ENCODE peak calls at places on chromosomes 12 and 14, in six cellular contexts. One of them, this sample, is unnamed.

GRCh38 chr12:21483531-21483930 is 17.9 kb downstream of the RECQL start:
- DNase-seq in keratinocyte: no peak
- DNase-seq in adipocyte: no peak
- DNase-seq in prostate gland: no peak
- DNase-seq in IMR-90: no peak
- DNase-seq in neural progenitor cell: no peak
- DNase-seq in this sample: no peak

GRCh38 chr12:123264642-123265041 is 7.0 kb downstream of the CDK2AP1 start:
- DNase-seq in prostate gland: no peak
- DNase-seq in IMR-90: no peak
- DNase-seq in adipocyte: no peak
- DNase-seq in neural progenitor cell: peak; percentile 66
- DNase-seq in keratinocyte: no peak
- DNase-seq in this sample: no peak

GRCh38 chr12:117818400-117818799 is 150.4 kb downstream of the KSR2 start:
- DNase-seq in adipocyte: no peak
- DNase-seq in IMR-90: no peak
- DNase-seq in neural progenitor cell: peak; percentile 71
- DNase-seq in prostate gland: peak; percentile 24
- DNase-seq in keratinocyte: no peak
- DNase-seq in this sample: no peak

GRCh38 chr12:65525501-65526141 is 247.1 kb downstream of the MSRB3 start:
- DNase-seq in neural progenitor cell: no peak
- DNase-seq in adipocyte: peak; percentile 59
- DNase-seq in IMR-90: peak; percentile 85
- DNase-seq in prostate gland: no peak
- DNase-seq in keratinocyte: peak; percentile 83
- DNase-seq in this sample: no peak

GRCh38 chr12:98002887-98003493 is 512.4 kb upstream of the TMPO start:
- DNase-seq in neural progenitor cell: peak; percentile 77
- DNase-seq in keratinocyte: no peak
- DNase-seq in prostate gland: peak; percentile 46
- DNase-seq in IMR-90: peak; percentile 1
- DNase-seq in adipocyte: peak; percentile 0
- DNase-seq in this sample: peak; percentile 33

GRCh38 chr12:116370004-116370404 is 92.5 kb upstream of the MED13L start:
- DNase-seq in keratinocyte: no peak
- DNase-seq in neural progenitor cell: no peak
- DNase-seq in IMR-90: peak; percentile 83
- DNase-seq in prostate gland: no peak
- DNase-seq in adipocyte: peak; percentile 57
- DNase-seq in this sample: no peak

GRCh38 chr12:59871779-59872178 is 275.9 kb downstream of the SLC16A7 start:
- DNase-seq in keratinocyte: no peak
- DNase-seq in prostate gland: no peak
- DNase-seq in IMR-90: no peak
- DNase-seq in neural progenitor cell: no peak
- DNase-seq in adipocyte: no peak
- DNase-seq in this sample: no peak

GRCh38 chr12:102478416-102479098 is 1.8 kb downstream of the IGF1 start:
- DNase-seq in neural progenitor cell: peak; percentile 64
- DNase-seq in keratinocyte: no peak
- DNase-seq in prostate gland: no peak
- DNase-seq in adipocyte: no peak
- DNase-seq in IMR-90: no peak
- DNase-seq in this sample: peak; percentile 28

GRCh38 chr12:65875635-65876034 is 51.4 kb downstream of the HMGA2 start:
- DNase-seq in adipocyte: peak; percentile 52
- DNase-seq in neural progenitor cell: no peak
- DNase-seq in keratinocyte: no peak
- DNase-seq in IMR-90: peak; percentile 69
- DNase-seq in prostate gland: no peak
- DNase-seq in this sample: no peak

GRCh38 chr12:57452181-57452936 is 2.7 kb upstream of the INHBE start:
- DNase-seq in adipocyte: peak; percentile 67
- DNase-seq in prostate gland: no peak
- DNase-seq in IMR-90: peak; percentile 97
- DNase-seq in neural progenitor cell: no peak
- DNase-seq in keratinocyte: no peak
- DNase-seq in this sample: no peak

GRCh38 chr12:12600659-12601058 is 11.0 kb upstream of the CREBL2 start:
- DNase-seq in prostate gland: no peak
- DNase-seq in adipocyte: no peak
- DNase-seq in IMR-90: no peak
- DNase-seq in keratinocyte: no peak
- DNase-seq in neural progenitor cell: no peak
- DNase-seq in this sample: no peak

GRCh38 chr12:132665149-132665491 is 22.0 kb downstream of the POLE start:
- DNase-seq in adipocyte: no peak
- DNase-seq in prostate gland: no peak
- DNase-seq in neural progenitor cell: no peak
- DNase-seq in IMR-90: no peak
- DNase-seq in keratinocyte: no peak
- DNase-seq in this sample: no peak

GRCh38 chr14:62662811-62663477 is 382.3 kb downstream of the KCNH5 start:
- DNase-seq in neural progenitor cell: peak; percentile 55
- DNase-seq in adipocyte: peak; percentile 15
- DNase-seq in prostate gland: no peak
- DNase-seq in IMR-90: peak; percentile 4
- DNase-seq in keratinocyte: no peak
- DNase-seq in this sample: no peak

GRCh38 chr12:81078469-81079196 is 754 bp downstream of the ACSS3 start:
- DNase-seq in neural progenitor cell: peak; percentile 31
- DNase-seq in adipocyte: peak; percentile 56
- DNase-seq in keratinocyte: no peak
- DNase-seq in IMR-90: peak; percentile 46
- DNase-seq in prostate gland: peak; percentile 10
- DNase-seq in this sample: no peak

GRCh38 chr12:65823481-65824313 is 586 bp upstream of the HMGA2 start:
- DNase-seq in IMR-90: peak; percentile 58
- DNase-seq in neural progenitor cell: peak; percentile 84
- DNase-seq in adipocyte: peak; percentile 87
- DNase-seq in keratinocyte: no peak
- DNase-seq in prostate gland: peak; percentile 6
- DNase-seq in this sample: peak; percentile 70

GRCh38 chr12:80622271-80622670 is 85.2 kb upstream of the MYF6 start:
- DNase-seq in adipocyte: no peak
- DNase-seq in neural progenitor cell: peak; percentile 14
- DNase-seq in prostate gland: no peak
- DNase-seq in IMR-90: no peak
- DNase-seq in keratinocyte: no peak
- DNase-seq in this sample: no peak

GRCh38 chr14:55158412-55158811 is 29.4 kb downstream of the LGALS3 start:
- DNase-seq in adipocyte: no peak
- DNase-seq in keratinocyte: no peak
- DNase-seq in neural progenitor cell: no peak
- DNase-seq in IMR-90: no peak
- DNase-seq in prostate gland: no peak
- DNase-seq in this sample: no peak

GRCh38 chr12:123099556-123100192 is 51.2 kb downstream of the PITPNM2 start:
- DNase-seq in IMR-90: no peak
- DNase-seq in prostate gland: no peak
- DNase-seq in neural progenitor cell: no peak
- DNase-seq in adipocyte: no peak
- DNase-seq in keratinocyte: no peak
- DNase-seq in this sample: no peak

DNA sequence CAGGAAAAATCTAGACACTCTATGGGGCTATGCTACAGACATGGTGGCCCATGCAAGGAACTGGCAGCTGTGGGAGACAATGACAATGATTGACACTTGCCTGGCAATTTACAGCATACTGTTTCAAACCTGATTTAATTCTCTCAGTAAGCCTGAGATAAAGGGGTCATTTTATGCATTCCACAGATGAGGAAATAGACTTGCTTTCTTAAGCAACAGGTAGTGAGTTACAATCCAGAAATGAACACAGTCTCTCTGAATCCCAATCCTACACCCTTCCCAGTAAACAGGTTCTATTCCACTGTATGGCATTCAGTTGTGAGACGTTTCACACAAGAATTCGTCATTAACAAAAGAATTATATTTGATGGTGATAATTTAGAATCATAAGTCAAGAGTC is 15.5 kb upstream of the PCNX1 start:
- DNase-seq in keratinocyte: no peak
- DNase-seq in IMR-90: no peak
- DNase-seq in adipocyte: no peak
- DNase-seq in neural progenitor cell: no peak
- DNase-seq in prostate gland: no peak
- DNase-seq in this sample: no peak
- H3K4me1 ChIP-seq in keratinocyte: peaks cover 27% of the 10 kb centered on the region
- H3K4me1 ChIP-seq in IMR-90: peaks cover 12% of the 10 kb centered on the region
- H3K4me1 ChIP-seq in adipocyte: peaks cover 35% of the 10 kb centered on the region
- H3K4me1 ChIP-seq in neural progenitor cell: no peaks in the 10 kb centered on the region
- H3K4me1 ChIP-seq in prostate gland: no peaks in the 10 kb centered on the region
- H3K4me1 ChIP-seq in this sample: peaks cover 6% of the 10 kb centered on the region

GRCh38 chr14:68781161-68782021 is 11.5 kb downstream of the ZFP36L1 start:
- DNase-seq in prostate gland: no peak
- DNase-seq in neural progenitor cell: no peak
- DNase-seq in keratinocyte: no peak
- DNase-seq in adipocyte: no peak
- DNase-seq in IMR-90: no peak
- DNase-seq in this sample: peak; percentile 72

GRCh38 chr14:68780358-68781160 is 12.3 kb downstream of the ZFP36L1 start:
- DNase-seq in prostate gland: no peak
- DNase-seq in IMR-90: peak; percentile 62
- DNase-seq in adipocyte: peak; percentile 63
- DNase-seq in neural progenitor cell: peak; percentile 51
- DNase-seq in keratinocyte: no peak
- DNase-seq in this sample: peak; percentile 66

GRCh38 chr14:68784298-68784910 is 8.5 kb downstream of the ZFP36L1 start:
- DNase-seq in adipocyte: peak; percentile 14
- DNase-seq in keratinocyte: no peak
- DNase-seq in IMR-90: no peak
- DNase-seq in prostate gland: no peak
- DNase-seq in neural progenitor cell: no peak
- DNase-seq in this sample: peak; percentile 81

GRCh38 chr14:68783408-68784297 is 9.2 kb downstream of the ZFP36L1 start:
- DNase-seq in prostate gland: no peak
- DNase-seq in keratinocyte: no peak
- DNase-seq in adipocyte: no peak
- DNase-seq in neural progenitor cell: no peak
- DNase-seq in IMR-90: no peak
- DNase-seq in this sample: peak; percentile 71

DNA sequence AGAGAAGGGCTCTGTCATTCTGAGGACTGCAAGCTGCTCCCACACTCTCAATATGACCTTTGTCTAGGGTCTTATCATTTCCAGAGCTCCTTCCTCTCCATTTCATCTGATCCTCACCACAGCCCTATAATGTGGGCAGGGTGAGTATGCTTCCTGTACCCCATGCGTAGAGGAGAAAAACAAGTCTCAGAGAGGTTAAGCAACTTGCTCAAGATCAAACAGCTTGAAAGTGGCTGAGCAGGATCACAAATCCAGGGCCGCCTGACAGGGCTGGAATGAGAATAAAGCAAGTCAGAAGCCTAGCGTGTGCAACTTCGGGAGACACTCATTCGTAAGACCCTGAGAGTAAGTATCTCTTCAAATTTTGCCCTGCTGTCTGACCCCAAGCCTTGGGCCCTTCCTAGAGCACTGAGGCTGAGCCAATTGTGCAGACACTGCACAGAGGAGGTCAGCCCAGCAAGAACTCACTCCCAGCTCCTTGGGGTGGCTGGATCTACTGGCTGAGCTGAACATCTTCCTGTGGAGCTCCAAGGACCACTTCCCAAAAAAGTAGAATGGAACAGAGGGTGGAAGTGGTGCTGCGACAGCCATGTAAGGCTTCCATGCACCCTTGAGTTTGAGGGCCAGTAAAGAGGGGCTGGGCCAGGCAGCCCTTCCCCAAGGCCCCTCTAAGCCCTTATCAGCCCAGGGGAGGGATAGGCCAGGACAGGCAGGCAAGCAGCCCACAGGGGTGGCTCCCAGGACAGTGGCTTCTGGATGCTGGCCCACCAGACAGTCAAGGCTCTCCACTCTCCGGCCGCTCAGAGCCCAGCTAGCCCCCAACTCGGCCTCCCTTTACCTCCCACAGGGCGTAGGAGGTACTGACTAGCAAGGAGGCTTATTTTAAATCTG is 10.5 kb downstream of the ZFP36L1 start:
- DNase-seq in keratinocyte: no peak
- DNase-seq in IMR-90: no peak
- DNase-seq in prostate gland: no peak
- DNase-seq in neural progenitor cell: no peak
- DNase-seq in adipocyte: no peak
- DNase-seq in this sample: peak; percentile 24
- H3K4me1 ChIP-seq in keratinocyte: peaks cover 39% of the 10 kb centered on the region
- H3K4me1 ChIP-seq in IMR-90: peaks cover 24% of the 10 kb centered on the region
- H3K4me1 ChIP-seq in prostate gland: peaks cover 19% of the 10 kb centered on the region
- H3K4me1 ChIP-seq in neural progenitor cell: peaks cover 15% of the 10 kb centered on the region
- H3K4me1 ChIP-seq in adipocyte: peaks cover 51% of the 10 kb centered on the region
- H3K4me1 ChIP-seq in this sample: peaks cover 93% of the 10 kb centered on the region

DNA sequence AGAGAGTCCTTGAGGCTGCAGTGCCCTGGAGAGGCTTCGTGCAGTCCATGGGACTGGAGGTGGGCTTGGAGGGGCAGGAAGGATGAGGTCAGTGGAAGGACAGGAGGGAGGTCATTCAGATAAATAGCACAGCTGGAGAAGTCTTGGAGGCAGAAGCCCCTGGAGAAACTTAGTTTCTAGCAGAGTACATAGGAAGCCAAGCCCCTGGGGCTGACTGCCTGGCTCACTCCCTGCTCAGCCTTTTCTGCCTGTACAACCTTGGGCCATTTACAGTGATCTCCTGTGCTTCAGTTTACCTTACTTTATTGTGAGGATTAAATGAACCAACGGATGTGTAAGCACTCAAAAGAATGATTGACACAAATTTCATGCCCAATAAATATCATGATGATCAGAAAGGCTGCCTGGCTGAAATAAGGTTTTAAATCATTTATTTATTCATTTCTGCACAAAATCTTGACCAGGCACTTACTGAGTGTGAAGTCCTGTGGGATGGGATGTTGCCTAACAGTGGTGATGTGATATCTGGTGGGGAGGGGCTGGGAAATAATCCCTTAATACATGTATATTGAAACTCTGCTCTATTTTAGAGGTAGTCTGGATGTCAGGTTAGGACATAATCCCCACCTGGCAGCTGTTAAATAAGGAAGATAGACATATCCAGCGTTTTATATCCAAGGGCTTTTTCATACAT is 54.3 kb downstream of the PLEKHG7 start:
- DNase-seq in neural progenitor cell: no peak
- DNase-seq in keratinocyte: no peak
- DNase-seq in adipocyte: no peak
- DNase-seq in prostate gland: no peak
- DNase-seq in IMR-90: no peak
- DNase-seq in this sample: no peak
- H3K4me1 ChIP-seq in neural progenitor cell: no peaks in the 10 kb centered on the region
- H3K4me1 ChIP-seq in keratinocyte: peaks cover 8% of the 10 kb centered on the region
- H3K4me1 ChIP-seq in adipocyte: peaks cover 10% of the 10 kb centered on the region
- H3K4me1 ChIP-seq in prostate gland: no peaks in the 10 kb centered on the region
- H3K4me1 ChIP-seq in IMR-90: no peaks in the 10 kb centered on the region
- H3K4me1 ChIP-seq in this sample: no peaks in the 10 kb centered on the region

DNA sequence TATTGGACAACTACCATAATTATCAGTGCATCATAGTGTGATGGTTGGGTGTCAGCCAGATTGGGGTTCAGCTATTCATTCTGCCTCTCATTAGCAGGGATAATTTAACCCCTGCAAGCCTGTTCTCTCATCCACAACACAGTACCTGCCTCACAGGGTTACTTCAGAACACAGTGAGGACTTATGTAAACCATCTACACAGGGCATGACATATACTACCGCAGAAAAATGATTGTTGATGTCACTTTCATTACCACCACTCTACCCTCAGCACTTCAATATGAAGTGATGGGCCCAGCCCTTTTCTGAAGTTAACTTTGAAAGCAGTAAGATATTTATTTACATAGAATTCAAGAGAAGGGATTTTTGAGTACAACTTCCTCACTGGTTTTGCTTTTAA is 14.5 kb downstream of the PRKCH start:
- DNase-seq in IMR-90: no peak
- DNase-seq in prostate gland: no peak
- DNase-seq in adipocyte: no peak
- DNase-seq in keratinocyte: no peak
- DNase-seq in neural progenitor cell: no peak
- DNase-seq in this sample: no peak
- H3K4me1 ChIP-seq in IMR-90: no peaks in the 10 kb centered on the region
- H3K4me1 ChIP-seq in prostate gland: no peaks in the 10 kb centered on the region
- H3K4me1 ChIP-seq in adipocyte: no peaks in the 10 kb centered on the region
- H3K4me1 ChIP-seq in keratinocyte: peaks cover 2% of the 10 kb centered on the region
- H3K4me1 ChIP-seq in neural progenitor cell: peaks cover 14% of the 10 kb centered on the region
- H3K4me1 ChIP-seq in this sample: no peaks in the 10 kb centered on the region

This sample was measured in stomach.